ENCODE peak calls at places on chromosomes 3 and 15, in six cellular contexts. A is KG1; N is RWPE2; Q is brain microvascular endothelial cell; J is cardiac septum; F is activated CD4-positive, CD25-positive, alpha-beta regulatory T cell treated with anti-CD3 and anti-CD28 coated beads, Interleukin-2, amount 50 U/mL, for 72 hours. C is an unnamed sample.

GRCh38 chr15:85959573-85959972 is 120.1 kb upstream of the AGBL1 start:
- DNase-seq in A (no peak), N (no peak), Q (no peak), J (no peak), F (no peak), C (no peak)

GRCh38 chr3:4341336-4341675 is 38.1 kb downstream of the SETMAR start:
- DNase-seq in A (no peak), N (no peak), Q (no peak), J (no peak), F (no peak), C (no peak)

GRCh38 chr3:28347374-28348285 is 891 bp upstream of the ZCWPW2 start:
- DNase-seq in A (no peak), N (no peak), Q (no peak), J (no peak), F (no peak), C (peak; percentile 92)

GRCh38 chr3:31968927-31969418 is 12.1 kb downstream of the OSBPL10 start:
- DNase-seq in A (no peak), N (no peak), Q (peak; percentile 90), J (no peak), F (no peak), C (peak; percentile 86)

GRCh38 chr15:51708013-51708412 is 26.7 kb downstream of the SCG3 start:
- DNase-seq in A (no peak), N (no peak), Q (no peak), J (no peak), F (no peak), C (no peak)

GRCh38 chr3:82087958-82088357 is 326.5 kb upstream of the GBE1 start:
- DNase-seq in A (no peak), N (no peak), Q (peak; percentile 85), J (no peak), F (no peak), C (peak; percentile 72)

GRCh38 chr15:90002428-90002844 is 1.3 kb downstream of the ZNF710 start:
- DNase-seq in A (no peak), N (peak; percentile 79), Q (no peak), J (no peak), F (peak; percentile 48), C (peak; percentile 59)

GRCh38 chr3:47250309-47251060 is 32.1 kb downstream of the KIF9 start:
- DNase-seq in A (no peak), N (no peak), Q (peak; percentile 25), J (no peak), F (no peak), C (peak; percentile 61)

C was measured in MCF 10A.